ENCODE peak calls at places on chromosomes 16 and 17, in nine cellular contexts. One of them, this sample, is unnamed.

GRCh38 chr16:2611499-2611862 is 70.8 kb upstream of the KCTD5 start:
- DNase-seq in upper lobe of right lung: peak; percentile 53
- DNase-seq in lung: no peak
- DNase-seq in iPS-NIHi11: no peak
- DNase-seq in brain microvascular endothelial cell: no peak
- DNase-seq in C1 segment of cervical spinal cord: no peak
- DNase-seq in HuH-7: no peak
- DNase-seq in RCC 7860: no peak
- DNase-seq in tibial artery: peak; percentile 51
- DNase-seq in this sample: no peak

GRCh38 chr17:3911271-3912053 is 4.8 kb downstream of the P2RX1 start:
- DNase-seq in upper lobe of right lung: no peak
- DNase-seq in lung: no peak
- DNase-seq in iPS-NIHi11: no peak
- DNase-seq in brain microvascular endothelial cell: no peak
- DNase-seq in C1 segment of cervical spinal cord: no peak
- DNase-seq in HuH-7: no peak
- DNase-seq in RCC 7860: no peak
- DNase-seq in tibial artery: peak; percentile 64
- DNase-seq in this sample: no peak

GRCh38 chr16:84036982-84037425 is 5.6 kb downstream of the SLC38A8 start:
- DNase-seq in upper lobe of right lung: no peak
- DNase-seq in lung: no peak
- DNase-seq in iPS-NIHi11: no peak
- DNase-seq in brain microvascular endothelial cell: no peak
- DNase-seq in C1 segment of cervical spinal cord: no peak
- DNase-seq in HuH-7: no peak
- DNase-seq in RCC 7860: no peak
- DNase-seq in tibial artery: no peak
- DNase-seq in this sample: no peak

GRCh38 chr17:8155341-8156173 is 3.4 kb upstream of the PER1 start:
- DNase-seq in upper lobe of right lung: no peak
- DNase-seq in lung: no peak
- DNase-seq in iPS-NIHi11: no peak
- DNase-seq in brain microvascular endothelial cell: no peak
- DNase-seq in C1 segment of cervical spinal cord: no peak
- DNase-seq in HuH-7: no peak
- DNase-seq in RCC 7860: no peak
- DNase-seq in tibial artery: no peak
- DNase-seq in this sample: no peak

GRCh38 chr17:81733507-81734404 is 21.7 kb downstream of the SLC25A10 start:
- DNase-seq in upper lobe of right lung: peak; percentile 92
- DNase-seq in lung: peak; percentile 84
- DNase-seq in iPS-NIHi11: peak; percentile 99
- DNase-seq in brain microvascular endothelial cell: peak; percentile 45
- DNase-seq in C1 segment of cervical spinal cord: peak; percentile 71
- DNase-seq in HuH-7: peak; percentile 99
- DNase-seq in RCC 7860: peak; percentile 65
- DNase-seq in tibial artery: peak; percentile 83
- DNase-seq in this sample: peak; percentile 52

GRCh38 chr17:40791808-40792436 is 7.8 kb downstream of the KRT28 start:
- DNase-seq in upper lobe of right lung: no peak
- DNase-seq in lung: no peak
- DNase-seq in iPS-NIHi11: peak; percentile 26
- DNase-seq in brain microvascular endothelial cell: peak; percentile 17
- DNase-seq in C1 segment of cervical spinal cord: no peak
- DNase-seq in HuH-7: peak; percentile 35
- DNase-seq in RCC 7860: peak; percentile 39
- DNase-seq in tibial artery: no peak
- DNase-seq in this sample: peak; percentile 46

GRCh38 chr17:73936908-73937627 is 266.4 kb upstream of the RPL38 start:
- DNase-seq in upper lobe of right lung: no peak
- DNase-seq in lung: no peak
- DNase-seq in iPS-NIHi11: no peak
- DNase-seq in brain microvascular endothelial cell: no peak
- DNase-seq in C1 segment of cervical spinal cord: no peak
- DNase-seq in HuH-7: no peak
- DNase-seq in RCC 7860: no peak
- DNase-seq in tibial artery: no peak
- DNase-seq in this sample: no peak

GRCh38 chr16:28531777-28532744 is 6.7 kb downstream of the NUPR1 start:
- DNase-seq in upper lobe of right lung: peak; percentile 91
- DNase-seq in lung: peak; percentile 88
- DNase-seq in iPS-NIHi11: peak; percentile 91
- DNase-seq in brain microvascular endothelial cell: no peak
- DNase-seq in C1 segment of cervical spinal cord: peak; percentile 55
- DNase-seq in HuH-7: peak; percentile 73
- DNase-seq in RCC 7860: no peak
- DNase-seq in tibial artery: peak; percentile 93
- DNase-seq in this sample: no peak

GRCh38 chr17:48176456-48176855 is 68.9 kb downstream of the SNX11 start:
- DNase-seq in upper lobe of right lung: no peak
- DNase-seq in lung: no peak
- DNase-seq in iPS-NIHi11: no peak
- DNase-seq in brain microvascular endothelial cell: no peak
- DNase-seq in C1 segment of cervical spinal cord: no peak
- DNase-seq in HuH-7: no peak
- DNase-seq in RCC 7860: no peak
- DNase-seq in tibial artery: no peak
- DNase-seq in this sample: no peak

GRCh38 chr16:85527042-85527766 is 85.9 kb upstream of the GSE1 start:
- DNase-seq in upper lobe of right lung: no peak
- DNase-seq in lung: no peak
- DNase-seq in iPS-NIHi11: no peak
- DNase-seq in brain microvascular endothelial cell: no peak
- DNase-seq in C1 segment of cervical spinal cord: no peak
- DNase-seq in HuH-7: no peak
- DNase-seq in RCC 7860: no peak
- DNase-seq in tibial artery: no peak
- DNase-seq in this sample: no peak

GRCh38 chr16:84689126-84689525 is 10.7 kb upstream of the USP10 start:
- DNase-seq in upper lobe of right lung: no peak
- DNase-seq in lung: no peak
- DNase-seq in iPS-NIHi11: no peak
- DNase-seq in brain microvascular endothelial cell: peak; percentile 89
- DNase-seq in C1 segment of cervical spinal cord: no peak
- DNase-seq in HuH-7: no peak
- DNase-seq in RCC 7860: peak; percentile 65
- DNase-seq in tibial artery: no peak
- DNase-seq in this sample: peak; percentile 87

GRCh38 chr16:54926166-54926838 is 4.4 kb upstream of the IRX5 start:
- DNase-seq in upper lobe of right lung: no peak
- DNase-seq in lung: no peak
- DNase-seq in iPS-NIHi11: no peak
- DNase-seq in brain microvascular endothelial cell: no peak
- DNase-seq in C1 segment of cervical spinal cord: no peak
- DNase-seq in HuH-7: no peak
- DNase-seq in RCC 7860: peak; percentile 60
- DNase-seq in tibial artery: no peak
- DNase-seq in this sample: peak; percentile 74

GRCh38 chr17:40419559-40420331 is 2.0 kb upstream of the TOP2A start:
- DNase-seq in upper lobe of right lung: no peak
- DNase-seq in lung: no peak
- DNase-seq in iPS-NIHi11: no peak
- DNase-seq in brain microvascular endothelial cell: no peak
- DNase-seq in C1 segment of cervical spinal cord: no peak
- DNase-seq in HuH-7: no peak
- DNase-seq in RCC 7860: peak; percentile 39
- DNase-seq in tibial artery: no peak
- DNase-seq in this sample: no peak

GRCh38 chr17:44959821-44960523 is 8.1 kb downstream of the C1QL1 start:
- DNase-seq in upper lobe of right lung: no peak
- DNase-seq in lung: no peak
- DNase-seq in iPS-NIHi11: no peak
- DNase-seq in brain microvascular endothelial cell: no peak
- DNase-seq in C1 segment of cervical spinal cord: no peak
- DNase-seq in HuH-7: no peak
- DNase-seq in RCC 7860: no peak
- DNase-seq in tibial artery: no peak
- DNase-seq in this sample: no peak

GRCh38 chr17:77331161-77331864 is 190.5 kb downstream of the SEC14L1 start:
- DNase-seq in upper lobe of right lung: peak; percentile 95
- DNase-seq in lung: peak; percentile 94
- DNase-seq in iPS-NIHi11: peak; percentile 98
- DNase-seq in brain microvascular endothelial cell: peak; percentile 82
- DNase-seq in C1 segment of cervical spinal cord: peak; percentile 79
- DNase-seq in HuH-7: peak; percentile 92
- DNase-seq in RCC 7860: peak; percentile 79
- DNase-seq in tibial artery: peak; percentile 94
- DNase-seq in this sample: peak; percentile 88

GRCh38 chr16:10080031-10080772 is 102.0 kb downstream of the GRIN2A start:
- DNase-seq in upper lobe of right lung: no peak
- DNase-seq in lung: no peak
- DNase-seq in iPS-NIHi11: no peak
- DNase-seq in brain microvascular endothelial cell: peak; percentile 83
- DNase-seq in C1 segment of cervical spinal cord: peak; percentile 66
- DNase-seq in HuH-7: no peak
- DNase-seq in RCC 7860: peak; percentile 14
- DNase-seq in tibial artery: peak; percentile 73
- DNase-seq in this sample: peak; percentile 85

GRCh38 chr17:79677646-79678045 is 53.1 kb upstream of the ENPP7 start:
- DNase-seq in upper lobe of right lung: no peak
- DNase-seq in lung: no peak
- DNase-seq in iPS-NIHi11: no peak
- DNase-seq in brain microvascular endothelial cell: no peak
- DNase-seq in C1 segment of cervical spinal cord: no peak
- DNase-seq in HuH-7: no peak
- DNase-seq in RCC 7860: no peak
- DNase-seq in tibial artery: no peak
- DNase-seq in this sample: no peak

GRCh38 chr17:48626470-48627241 is 498 bp upstream of the HOXB9 start:
- DNase-seq in upper lobe of right lung: no peak
- DNase-seq in lung: no peak
- DNase-seq in iPS-NIHi11: peak; percentile 67
- DNase-seq in brain microvascular endothelial cell: no peak
- DNase-seq in C1 segment of cervical spinal cord: no peak
- DNase-seq in HuH-7: peak; percentile 80
- DNase-seq in RCC 7860: peak; percentile 95
- DNase-seq in tibial artery: no peak
- DNase-seq in this sample: peak; percentile 96

GRCh38 chr17:51869387-51869786 is 289.1 kb downstream of the CA10 start:
- DNase-seq in upper lobe of right lung: no peak
- DNase-seq in lung: no peak
- DNase-seq in iPS-NIHi11: peak; percentile 41
- DNase-seq in brain microvascular endothelial cell: no peak
- DNase-seq in C1 segment of cervical spinal cord: no peak
- DNase-seq in HuH-7: peak; percentile 9
- DNase-seq in RCC 7860: no peak
- DNase-seq in tibial artery: no peak
- DNase-seq in this sample: no peak

GRCh38 chr16:17567455-17567854 is 96.7 kb upstream of the XYLT1 start:
- DNase-seq in upper lobe of right lung: no peak
- DNase-seq in lung: no peak
- DNase-seq in iPS-NIHi11: no peak
- DNase-seq in brain microvascular endothelial cell: no peak
- DNase-seq in C1 segment of cervical spinal cord: no peak
- DNase-seq in HuH-7: no peak
- DNase-seq in RCC 7860: no peak
- DNase-seq in tibial artery: no peak
- DNase-seq in this sample: no peak

GRCh38 chr16:14509055-14509454 is 121.0 kb downstream of the PARN start:
- DNase-seq in upper lobe of right lung: no peak
- DNase-seq in lung: no peak
- DNase-seq in iPS-NIHi11: no peak
- DNase-seq in brain microvascular endothelial cell: peak; percentile 71
- DNase-seq in C1 segment of cervical spinal cord: no peak
- DNase-seq in HuH-7: no peak
- DNase-seq in RCC 7860: peak; percentile 65
- DNase-seq in tibial artery: no peak
- DNase-seq in this sample: peak; percentile 64

GRCh38 chr16:31134625-31135534 is 647 bp downstream of the PRSS8 start:
- DNase-seq in upper lobe of right lung: peak; percentile 88
- DNase-seq in lung: peak; percentile 64
- DNase-seq in iPS-NIHi11: peak; percentile 65
- DNase-seq in brain microvascular endothelial cell: no peak
- DNase-seq in C1 segment of cervical spinal cord: no peak
- DNase-seq in HuH-7: no peak
- DNase-seq in RCC 7860: no peak
- DNase-seq in tibial artery: peak; percentile 50
- DNase-seq in this sample: no peak

GRCh38 chr16:48013476-48013875 is 142.3 kb downstream of the ABCC12 start:
- DNase-seq in upper lobe of right lung: no peak
- DNase-seq in lung: no peak
- DNase-seq in iPS-NIHi11: peak; percentile 21
- DNase-seq in brain microvascular endothelial cell: no peak
- DNase-seq in C1 segment of cervical spinal cord: no peak
- DNase-seq in HuH-7: no peak
- DNase-seq in RCC 7860: peak; percentile 96
- DNase-seq in tibial artery: no peak
- DNase-seq in this sample: peak; percentile 61

GRCh38 chr17:65455972-65456343 is 105.5 kb downstream of the AXIN2 start:
- DNase-seq in upper lobe of right lung: no peak
- DNase-seq in lung: peak; percentile 49
- DNase-seq in iPS-NIHi11: peak; percentile 41
- DNase-seq in brain microvascular endothelial cell: no peak
- DNase-seq in C1 segment of cervical spinal cord: no peak
- DNase-seq in HuH-7: peak; percentile 30
- DNase-seq in RCC 7860: no peak
- DNase-seq in tibial artery: no peak
- DNase-seq in this sample: peak; percentile 3

GRCh38 chr17:62673614-62674362 is 46.3 kb downstream of the MRC2 start:
- DNase-seq in upper lobe of right lung: no peak
- DNase-seq in lung: no peak
- DNase-seq in iPS-NIHi11: no peak
- DNase-seq in brain microvascular endothelial cell: no peak
- DNase-seq in C1 segment of cervical spinal cord: no peak
- DNase-seq in HuH-7: no peak
- DNase-seq in RCC 7860: no peak
- DNase-seq in tibial artery: no peak
- DNase-seq in this sample: no peak

GRCh38 chr16:8767176-8767575 is 30.3 kb downstream of the TMEM186 start:
- DNase-seq in upper lobe of right lung: no peak
- DNase-seq in lung: no peak
- DNase-seq in iPS-NIHi11: no peak
- DNase-seq in brain microvascular endothelial cell: no peak
- DNase-seq in C1 segment of cervical spinal cord: no peak
- DNase-seq in HuH-7: no peak
- DNase-seq in RCC 7860: no peak
- DNase-seq in tibial artery: no peak
- DNase-seq in this sample: no peak

GRCh38 chr16:86994651-86995171 is 322.5 kb downstream of the C16orf95 start:
- DNase-seq in upper lobe of right lung: no peak
- DNase-seq in lung: no peak
- DNase-seq in iPS-NIHi11: peak; percentile 48
- DNase-seq in brain microvascular endothelial cell: peak; percentile 93
- DNase-seq in C1 segment of cervical spinal cord: no peak
- DNase-seq in HuH-7: no peak
- DNase-seq in RCC 7860: peak; percentile 100
- DNase-seq in tibial artery: peak; percentile 54
- DNase-seq in this sample: peak; percentile 97

GRCh38 chr16:71344315-71344905 is 14.1 kb upstream of the CALB2 start:
- DNase-seq in upper lobe of right lung: no peak
- DNase-seq in lung: no peak
- DNase-seq in iPS-NIHi11: no peak
- DNase-seq in brain microvascular endothelial cell: no peak
- DNase-seq in C1 segment of cervical spinal cord: no peak
- DNase-seq in HuH-7: no peak
- DNase-seq in RCC 7860: no peak
- DNase-seq in tibial artery: no peak
- DNase-seq in this sample: no peak

GRCh38 chr17:73268582-73269328 is 7.1 kb upstream of the CPSF4L start:
- DNase-seq in upper lobe of right lung: no peak
- DNase-seq in lung: no peak
- DNase-seq in iPS-NIHi11: no peak
- DNase-seq in brain microvascular endothelial cell: no peak
- DNase-seq in C1 segment of cervical spinal cord: no peak
- DNase-seq in HuH-7: no peak
- DNase-seq in RCC 7860: peak; percentile 27
- DNase-seq in tibial artery: no peak
- DNase-seq in this sample: no peak

GRCh38 chr16:53282975-53283946 is 151.0 kb upstream of the RBL2 start:
- DNase-seq in upper lobe of right lung: no peak
- DNase-seq in lung: no peak
- DNase-seq in iPS-NIHi11: peak; percentile 57
- DNase-seq in brain microvascular endothelial cell: no peak
- DNase-seq in C1 segment of cervical spinal cord: no peak
- DNase-seq in HuH-7: peak; percentile 35
- DNase-seq in RCC 7860: no peak
- DNase-seq in tibial artery: no peak
- DNase-seq in this sample: peak; percentile 42

GRCh38 chr16:89071686-89072182 is 21.9 kb upstream of the ACSF3 start:
- DNase-seq in upper lobe of right lung: no peak
- DNase-seq in lung: no peak
- DNase-seq in iPS-NIHi11: no peak
- DNase-seq in brain microvascular endothelial cell: no peak
- DNase-seq in C1 segment of cervical spinal cord: no peak
- DNase-seq in HuH-7: peak; percentile 84
- DNase-seq in RCC 7860: no peak
- DNase-seq in tibial artery: no peak
- DNase-seq in this sample: no peak

This sample was measured in astrocyte of the spinal cord.